ENCODE peak calls at places on chromosomes 6 and 20, in four cellular contexts. V, W, G and N are unnamed samples.

GRCh38 chr20:20412750-20413149 is 44.8 kb downstream of the INSM1 start:
- DNase-seq in V (no peak), W (no peak), G (no peak), N (no peak)

GRCh38 chr6:46014511-46015118 is 1.0 kb downstream of the CLIC5 start:
- DNase-seq in V (no peak), W (no peak), G (no peak), N (no peak)

GRCh38 chr6:24428615-24429014 is 25.9 kb downstream of the MRS2 start:
- DNase-seq in V (peak; percentile 42), W (no peak), G (peak; percentile 63), N (peak; percentile 32)

GRCh38 chr6:170272341-170273065 is 18.4 kb downstream of the DLL1 start:
- DNase-seq in V (no peak), W (no peak), G (no peak), N (no peak)

GRCh38 chr6:6925391-6926164 is 182.2 kb upstream of the RREB1 start:
- DNase-seq in V (peak; percentile 40), W (no peak), G (peak; percentile 20), N (no peak)

GRCh38 chr20:48965189-48965910 is 43.8 kb downstream of the ARFGEF2 start:
- DNase-seq in V (peak; percentile 11), W (peak; percentile 39), G (peak; percentile 72), N (peak; percentile 20)

GRCh38 chr6:95387845-95388244 is 189.5 kb upstream of the MANEA start:
- DNase-seq in V (no peak), W (no peak), G (no peak), N (no peak)

GRCh38 chr6:73058736-73059135 is 166.6 kb downstream of the KHDC1L start:
- DNase-seq in V (no peak), W (peak; percentile 31), G (no peak), N (peak; percentile 90)

GRCh38 chr6:33621396-33622388 is 570 bp downstream of the ITPR3 start:
- DNase-seq in V (peak; percentile 45), W (no peak), G (no peak), N (no peak)

GRCh38 chr6:129206761-129207330 is 323.9 kb downstream of the LAMA2 start:
- DNase-seq in V (no peak), W (no peak), G (no peak), N (no peak)

GRCh38 chr20:45114465-45115385 is at the start of gene WFDC5:
- DNase-seq in V (no peak), W (no peak), G (no peak), N (no peak)

GRCh38 chr20:1274485-1275313 is 8.6 kb downstream of the SNPH start:
- DNase-seq in V (no peak), W (no peak), G (no peak), N (no peak)

GRCh38 chr20:47028487-47028886 is 133.8 kb downstream of the EYA2 start:
- DNase-seq in V (no peak), W (no peak), G (no peak), N (no peak)

GRCh38 chr6:167495506-167496391 is 170.9 kb downstream of the TTLL2 start:
- DNase-seq in V (no peak), W (no peak), G (no peak), N (no peak)

GRCh38 chr6:74873911-74874310 is 331.9 kb downstream of the COL12A1 start:
- DNase-seq in V (no peak), W (no peak), G (peak; percentile 25), N (no peak)

GRCh38 chr6:70502484-70502883 is 64.2 kb upstream of the SDHAF4 start:
- DNase-seq in V (no peak), W (no peak), G (no peak), N (no peak)

GRCh38 chr6:146127447-146128215 is 98.8 kb downstream of the GRM1 start:
- DNase-seq in V (no peak), W (no peak), G (no peak), N (no peak)

GRCh38 chr6:157845493-157846259 is 22.6 kb downstream of the SNX9 start:
- DNase-seq in V (peak; percentile 43), W (no peak), G (peak; percentile 81), N (no peak)

GRCh38 chr6:82088978-82089855 is 158.3 kb downstream of the IBTK start:
- DNase-seq in V (no peak), W (no peak), G (peak; percentile 4), N (no peak)

DNA sequence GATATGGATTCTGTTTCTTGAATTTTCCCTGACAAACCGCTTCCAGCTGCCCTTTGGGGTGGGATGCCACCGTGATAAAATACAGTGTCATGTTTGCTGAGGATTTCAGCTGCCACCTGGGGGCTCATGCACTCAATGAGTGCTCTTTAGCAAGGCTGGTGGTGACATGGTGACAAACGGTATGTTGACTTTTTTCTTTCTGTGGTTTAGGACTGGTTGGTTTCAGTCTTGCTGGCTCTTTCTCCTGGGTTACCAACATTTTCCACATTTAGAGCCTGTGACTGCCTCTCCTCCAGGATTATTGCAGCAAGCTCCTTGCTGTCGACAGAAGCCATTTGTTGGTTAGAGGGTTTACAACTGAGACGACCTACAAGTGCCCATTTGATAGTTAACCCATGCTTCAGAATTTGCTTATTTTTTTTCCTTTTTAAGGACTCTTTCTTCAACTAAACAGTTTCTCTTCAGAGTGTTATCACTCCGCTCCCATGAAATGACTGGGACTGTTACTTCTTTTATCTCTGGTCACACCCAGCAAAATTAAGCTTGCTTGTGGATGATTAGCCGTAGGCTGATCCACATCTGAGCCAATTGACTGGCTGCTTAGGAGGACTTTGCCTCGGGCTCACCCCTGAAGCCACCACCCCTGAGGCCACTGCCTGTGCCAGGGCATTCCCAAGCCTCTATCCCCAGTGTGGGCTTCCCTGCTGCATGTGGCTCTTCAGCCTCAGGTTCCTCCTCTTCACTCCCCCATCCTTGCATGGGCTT is 48.4 kb upstream of the CDYL start:
- DNase-seq in V (peak; percentile 4), W (no peak), G (no peak), N (peak; percentile 10)
- TF ChIP-seq CTCF in V (no peak), W (no peak), G (no peak), N (peak; percentile 11)

DNA sequence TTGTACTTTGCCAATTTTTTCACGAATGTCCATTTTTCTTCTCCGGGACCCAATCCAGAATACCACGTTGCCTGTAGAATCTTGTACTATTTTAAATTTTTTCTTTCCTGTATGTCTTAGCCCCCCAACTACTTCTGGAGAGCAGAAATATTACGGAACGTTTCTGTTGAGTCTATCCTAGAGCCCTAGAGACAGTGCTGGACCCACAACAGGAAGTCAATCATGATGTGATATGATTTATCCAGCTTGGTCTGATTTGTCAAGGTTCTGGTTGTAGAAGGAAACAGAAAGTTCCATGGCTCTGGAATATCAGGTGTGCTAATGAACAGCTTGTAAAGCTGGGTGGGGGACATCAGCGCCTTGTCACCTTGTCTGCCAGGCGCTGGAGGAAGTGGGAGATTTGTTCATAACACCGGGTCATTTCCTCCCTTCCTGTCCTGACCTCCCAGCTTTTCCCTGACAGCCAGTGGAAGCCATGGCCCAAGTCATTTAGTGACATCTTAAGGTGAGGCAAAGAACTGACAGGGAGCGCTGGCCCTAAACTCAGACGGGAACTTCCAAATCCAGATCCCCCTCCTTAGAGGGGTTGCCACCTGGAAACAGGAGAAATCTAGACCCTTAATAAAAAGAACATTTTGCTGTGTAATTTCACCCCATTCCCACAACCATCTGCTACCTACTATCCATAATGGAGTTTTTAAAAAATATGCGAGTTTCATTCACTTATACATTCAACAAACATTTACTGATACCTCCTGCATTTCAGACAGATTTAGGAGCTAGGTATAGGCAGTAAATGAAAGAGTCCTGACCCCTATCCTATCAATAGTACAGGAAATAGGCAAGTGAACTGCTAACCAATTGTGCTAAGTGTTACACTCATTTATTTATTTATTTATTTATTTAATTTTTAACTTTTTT is 130.5 kb downstream of the ZFP64 start:
- DNase-seq in V (peak; percentile 22), W (no peak), G (no peak), N (peak; percentile 3)
- TF ChIP-seq CTCF in V (peak; percentile 8), W (peak; percentile 38), G (peak; percentile 45), N (peak; percentile 61)

DNA sequence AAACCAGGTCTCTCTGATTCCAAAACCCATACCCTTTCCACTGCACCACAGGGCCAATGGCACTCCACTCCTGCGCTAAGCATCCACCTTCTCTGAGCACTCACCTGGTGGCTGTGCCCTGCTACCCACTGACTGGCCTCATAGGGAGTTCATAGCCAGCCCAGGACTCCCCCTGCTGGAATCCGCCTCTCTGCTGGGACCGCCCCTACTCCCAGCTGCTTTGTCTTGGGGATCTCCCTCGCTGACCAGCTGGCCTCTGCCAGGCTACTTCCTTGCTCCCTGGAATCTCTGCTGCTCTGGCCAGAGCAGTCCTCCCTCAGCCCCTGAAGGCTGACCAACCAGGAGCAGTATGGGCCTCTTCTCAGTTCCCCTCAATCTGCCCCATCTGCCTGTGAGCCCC is 129.7 kb downstream of the FAXC start:
- DNase-seq in V (no peak), W (no peak), G (no peak), N (no peak)
- TF ChIP-seq CTCF in V (no peak), W (no peak), G (no peak), N (no peak)

GRCh38 chr20:63808964-63809674 is 21.9 kb downstream of the ZBTB46 start:
- DNase-seq in V (no peak), W (no peak), G (no peak), N (no peak)
- TF ChIP-seq CTCF in V (no peak), W (no peak), G (no peak), N (no peak)

DNA sequence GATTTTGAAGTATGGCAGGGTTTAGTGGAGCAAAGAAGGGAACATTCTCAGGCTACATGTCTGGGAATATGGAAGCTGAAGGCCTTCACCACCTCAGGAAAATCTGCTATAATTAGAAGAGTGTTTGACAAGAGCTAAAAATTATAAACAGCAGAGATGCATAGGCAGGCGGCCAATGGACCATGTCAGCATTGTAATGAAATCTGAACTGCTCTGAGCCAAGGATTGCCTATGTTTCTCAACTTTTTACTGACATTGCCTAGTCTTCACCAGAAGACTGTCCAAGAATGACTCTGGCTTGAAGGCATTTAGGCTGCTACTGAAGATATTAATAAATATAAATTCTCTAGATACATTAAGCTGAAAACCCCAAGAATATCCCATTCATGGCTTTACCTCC is 84.1 kb downstream of the C6orf52 start:
- DNase-seq in V (peak; percentile 2), W (no peak), G (peak; percentile 68), N (peak; percentile 16)
- TF ChIP-seq CTCF in V (no peak), W (no peak), G (no peak), N (no peak)